ENCODE peak calls at places on chromosomes 13 and 19, in four cellular contexts. C, V, Q and Y are unnamed samples.
A peak's percentile ranks its signal among the peaks of the same experiment; 100 is the strongest.

GRCh38 chr19:5585461-5586299 is 17.9 kb upstream of the TINCR start:
- DNase-seq in C (no peak), Q (no peak), V (no peak), Y (no peak)

GRCh38 chr19:5934002-5934401 is 19.9 kb downstream of the CAPS start:
- DNase-seq in V (no peak), Q (no peak), C (no peak), Y (no peak)

GRCh38 chr13:42276683-42277082 is 4.7 kb downstream of the AKAP11 start:
- DNase-seq in Q (no peak), C (no peak), V (no peak), Y (no peak)

GRCh38 chr19:48630289-48631036 is 6.7 kb downstream of the DBP start:
- DNase-seq in C (no peak), Q (no peak), V (peak; percentile 91), Y (no peak)

GRCh38 chr13:44876782-44877324 is 112.4 kb downstream of the NUFIP1 start:
- DNase-seq in C (no peak), V (no peak), Q (peak; percentile 26), Y (no peak)

GRCh38 chr13:110676511-110677204 is 29.3 kb downstream of the CARS2 start:
- DNase-seq in Q (no peak), C (no peak), V (no peak), Y (no peak)

GRCh38 chr19:10379880-10380310 is 477 bp downstream of the TYK2 start:
- DNase-seq in Q (no peak), C (no peak), V (no peak), Y (no peak)

GRCh38 chr13:109145631-109146030 is 516.2 kb downstream of the MYO16 start:
- DNase-seq in Q (peak; percentile 78), C (no peak), V (no peak), Y (peak; percentile 45)

GRCh38 chr19:40150170-40150569 is 41.1 kb upstream of the MAP3K10 start:
- DNase-seq in Q (no peak), V (no peak), C (no peak), Y (no peak)

GRCh38 chr13:24671367-24672117 is 8.7 kb upstream of the ATP12A start:
- DNase-seq in C (no peak), V (peak; percentile 86), Q (peak; percentile 67), Y (peak; percentile 50)

DNA sequence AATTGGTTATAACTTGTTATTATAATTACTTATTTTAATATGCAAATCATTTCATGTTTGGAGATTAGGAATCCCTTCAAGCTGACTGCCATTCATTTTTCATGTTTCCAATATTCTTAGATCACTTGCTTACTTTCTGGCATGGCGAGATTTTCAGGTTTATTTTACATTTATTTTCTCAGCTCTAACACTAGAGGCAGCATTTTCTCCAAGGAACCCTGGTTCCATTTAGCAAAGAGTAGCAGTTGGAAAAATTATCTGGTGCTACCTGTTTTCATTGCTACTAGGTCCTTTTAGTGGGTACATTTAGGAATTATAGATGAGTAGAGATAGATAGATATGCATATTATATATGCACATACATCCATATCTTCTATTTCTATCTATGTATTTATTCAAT is 90.9 kb upstream of the TRPC4 start:
- DNase-seq in Q (no peak), V (no peak), C (no peak), Y (no peak)
- TF ChIP-seq CTCF in Q (peak; percentile 7), V (no peak), C (no peak), Y (no peak)

GRCh38 chr19:791605-792360 is 5.5 kb upstream of the PTBP1 start:
- DNase-seq in Q (peak; percentile 52), C (no peak), V (no peak), Y (no peak)
- H3K4me1 ChIP-seq in Q (peaks cover 36% of the 10 kb centered on the region), C (peaks cover 46% of the 10 kb centered on the region), V (peaks cover 24% of the 10 kb centered on the region), Y (no peaks in the 10 kb centered on the region)

DNA sequence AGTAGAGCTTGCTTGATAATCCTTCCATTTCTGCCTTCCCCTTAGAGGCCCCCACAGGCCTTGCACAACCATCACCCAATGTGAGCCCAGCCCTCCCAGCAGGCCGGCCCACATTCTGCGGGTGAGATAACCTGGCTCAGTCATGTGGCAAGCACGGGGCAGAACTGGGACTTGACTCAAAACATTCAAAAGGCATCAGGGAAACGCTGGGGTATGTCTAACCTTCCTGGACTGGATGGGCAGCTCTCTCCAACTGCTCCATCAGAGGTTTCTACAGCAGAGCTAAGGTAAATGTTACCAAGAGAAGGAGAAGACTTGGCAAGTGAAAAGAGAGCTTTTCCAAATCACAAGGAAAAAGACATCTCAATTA is 24.8 kb downstream of the EPS15L1 start:
- DNase-seq in Q (no peak), V (peak; percentile 86), C (no peak), Y (peak; percentile 78)
- TF ChIP-seq EP300 in Q (no peak), V (no peak), C (no peak), Y (peak; percentile 48)

GRCh38 chr19:18438331-18439024 is 545 bp upstream of the ISYNA1 start:
- DNase-seq in V (no peak), Q (no peak), C (no peak), Y (no peak)
- TF ChIP-seq CTCF in V (no peak), Q (no peak), C (no peak), Y (no peak)

GRCh38 chr19:2268861-2269243 is 12.6 kb upstream of the JSRP1 start:
- DNase-seq in Q (no peak), V (no peak), C (no peak), Y (no peak)

GRCh38 chr19:2270157-2270571 is 11.8 kb downstream of the PEAK3 start:
- DNase-seq in V (peak; percentile 85), Q (no peak), C (no peak), Y (peak; percentile 60)

GRCh38 chr19:2271516-2272103 is 10.4 kb downstream of the PEAK3 start:
- DNase-seq in Q (no peak), V (no peak), C (no peak), Y (no peak)

GRCh38 chr19:2269244-2270156 is 12.5 kb downstream of the PEAK3 start:
- DNase-seq in Q (peak; percentile 94), C (peak; percentile 100), V (peak; percentile 99), Y (peak; percentile 92)

DNA sequence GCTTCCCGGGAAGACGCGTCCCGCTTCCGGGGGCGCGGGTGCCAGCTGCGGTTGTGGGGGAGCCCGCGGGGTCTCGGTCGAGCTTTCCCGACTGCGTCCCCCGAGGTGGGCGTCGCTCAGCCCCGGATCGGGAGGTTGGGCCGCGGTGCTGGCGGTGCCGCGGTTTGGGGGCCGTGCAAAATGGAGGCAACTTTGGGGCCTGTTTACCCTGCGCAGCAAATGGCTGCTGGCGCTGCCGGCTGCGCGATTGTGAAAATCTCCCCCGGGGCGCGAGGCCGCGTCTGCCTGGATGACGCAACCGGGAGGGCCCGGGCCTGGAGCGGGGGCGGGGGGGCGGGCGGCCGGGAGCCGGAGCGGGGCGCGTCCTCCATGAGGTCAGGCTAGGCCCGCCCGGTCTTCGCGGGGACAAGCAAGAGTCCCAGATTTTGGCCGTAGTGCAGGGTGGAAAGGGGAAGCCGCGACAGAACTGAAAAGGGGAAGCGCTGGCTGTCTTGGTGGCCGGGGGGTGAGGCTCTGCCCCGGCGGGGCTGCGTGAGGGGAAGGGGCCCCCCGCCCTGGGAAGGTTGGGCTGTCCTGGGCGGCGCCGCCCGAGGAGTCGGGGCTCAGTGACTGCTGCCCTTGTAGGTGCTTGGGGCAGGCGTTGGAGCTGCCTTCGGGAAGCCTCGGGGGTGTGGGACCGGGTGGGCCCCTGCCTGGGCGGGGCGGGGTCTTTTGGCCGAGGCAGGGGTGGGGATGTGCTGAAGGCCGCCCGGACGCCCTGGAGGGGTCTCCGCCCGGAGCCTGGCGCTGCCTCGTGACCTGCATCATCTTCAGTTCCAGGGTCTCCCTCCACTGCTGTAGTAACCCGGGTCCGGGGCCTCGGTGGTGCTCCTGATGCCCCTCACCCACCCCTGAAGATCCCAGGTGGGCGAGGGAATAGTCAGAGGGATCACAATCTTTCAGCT is 11.1 kb downstream of the PEAK3 start:
- DNase-seq in Q (peak; percentile 64), V (peak; percentile 95), C (peak; percentile 97), Y (peak; percentile 83)
- H3K4me1 ChIP-seq in Q (peaks cover 28% of the 10 kb centered on the region), V (peaks cover 65% of the 10 kb centered on the region), C (peaks cover 74% of the 10 kb centered on the region), Y (peaks cover 45% of the 10 kb centered on the region)

GRCh38 chr13:75704942-75705320 is 68.8 kb downstream of the LMO7 start:
- DNase-seq in V (no peak), C (no peak), Q (peak; percentile 64), Y (no peak)

GRCh38 chr13:75704194-75704941 is 68.2 kb downstream of the LMO7 start:
- DNase-seq in V (no peak), C (no peak), Q (peak; percentile 26), Y (no peak)

GRCh38 chr13:75703768-75704167 is 67.6 kb downstream of the LMO7 start:
- DNase-seq in C (no peak), Q (no peak), V (no peak), Y (no peak)

GRCh38 chr13:75705908-75706307 is 69.8 kb downstream of the LMO7 start:
- DNase-seq in C (no peak), Q (no peak), V (no peak), Y (no peak)

DNA sequence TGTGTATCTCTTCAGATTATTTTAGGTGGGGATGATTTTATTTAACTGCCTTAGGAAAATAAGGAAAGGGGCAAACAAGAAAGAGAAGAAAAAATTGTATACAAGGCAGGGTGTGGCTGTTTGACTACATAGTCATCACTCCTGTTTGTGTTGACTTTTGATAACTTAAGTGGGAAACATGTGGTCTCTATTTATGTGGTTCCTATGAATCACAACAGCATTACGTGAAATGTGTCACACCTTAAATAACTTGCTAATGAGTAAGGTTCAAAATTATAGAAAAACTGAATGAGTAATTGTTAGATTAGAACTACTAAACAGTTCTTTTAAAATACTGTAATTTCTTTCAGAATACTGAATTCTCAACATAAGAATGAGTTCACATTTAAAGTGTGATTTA is 69.3 kb downstream of the LMO7 start:
- DNase-seq in V (no peak), Q (peak; percentile 91), C (no peak), Y (no peak)
- TF ChIP-seq EP300 in V (no peak), Q (peak; percentile 76), C (no peak), Y (no peak)

GRCh38 chr19:35712910-35713845 is 4.6 kb upstream of the KMT2B start:
- DNase-seq in Q (no peak), V (no peak), C (no peak), Y (no peak)

GRCh38 chr19:35715981-35716734 is 1.6 kb upstream of the KMT2B start:
- DNase-seq in V (peak; percentile 83), Q (peak; percentile 30), C (no peak), Y (no peak)

GRCh38 chr19:35715355-35715809 is 2.4 kb upstream of the KMT2B start:
- DNase-seq in Q (no peak), C (no peak), V (no peak), Y (no peak)

GRCh38 chr19:35713904-35714440 is 3.8 kb upstream of the KMT2B start:
- DNase-seq in C (no peak), Q (no peak), V (no peak), Y (no peak)

DNA sequence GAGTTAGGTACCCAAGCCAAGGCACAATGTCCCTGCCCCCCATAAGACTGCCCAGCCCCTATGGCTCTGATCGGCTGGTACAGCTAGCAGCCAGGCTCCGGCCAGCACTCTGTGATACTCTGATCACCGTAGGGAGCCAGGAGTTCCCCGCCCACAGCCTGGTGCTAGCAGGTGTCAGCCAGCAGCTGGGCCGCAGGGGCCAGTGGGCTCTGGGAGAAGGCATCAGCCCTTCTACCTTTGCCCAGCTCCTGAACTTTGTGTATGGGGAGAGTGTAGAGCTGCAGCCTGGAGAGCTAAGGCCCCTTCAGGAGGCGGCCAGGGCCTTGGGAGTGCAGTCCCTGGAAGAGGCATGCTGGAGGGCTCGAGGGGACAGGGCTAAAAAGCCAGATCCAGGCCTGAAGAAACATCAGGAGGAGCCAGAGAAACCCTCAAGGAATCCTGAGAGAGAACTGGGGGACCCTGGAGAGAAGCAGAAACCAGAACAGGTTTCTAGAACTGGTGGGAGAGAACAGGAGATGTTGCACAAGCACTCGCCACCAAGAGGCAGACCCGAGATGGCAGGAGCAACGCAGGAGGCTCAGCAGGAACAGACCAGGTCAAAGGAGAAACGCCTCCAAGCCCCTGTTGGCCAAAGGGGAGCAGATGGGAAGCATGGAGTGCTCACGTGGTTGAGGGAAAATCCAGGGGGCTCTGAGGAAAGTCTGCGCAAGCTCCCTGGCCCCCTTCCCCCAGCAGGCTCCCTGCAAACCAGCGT is 3.0 kb upstream of the KMT2B start:
- DNase-seq in V (no peak), C (no peak), Q (peak; percentile 39), Y (no peak)
- TF ChIP-seq CTCF in V (no peak), C (no peak), Q (no peak), Y (no peak)